ENCODE peak calls at places on chromosomes 11 and 22, in four cellular contexts. One of them, this sample, is unnamed.

GRCh38 chr11:11607772-11608171 is 14.0 kb downstream of the GALNT18 start:
- DNase-seq in mammary epithelial cell: peak; percentile 61
- DNase-seq in HCT116: no peak
- DNase-seq in neural progenitor cell: no peak
- DNase-seq in this sample: no peak

GRCh38 chr11:88282789-88283188 is 54.7 kb downstream of the CTSC start:
- DNase-seq in mammary epithelial cell: no peak
- DNase-seq in HCT116: no peak
- DNase-seq in neural progenitor cell: no peak
- DNase-seq in this sample: no peak

GRCh38 chr11:119816660-119817059 is 87.7 kb upstream of the NECTIN1 start:
- DNase-seq in mammary epithelial cell: no peak
- DNase-seq in HCT116: no peak
- DNase-seq in neural progenitor cell: no peak
- DNase-seq in this sample: no peak

GRCh38 chr11:7031346-7031957 is 11.2 kb downstream of the NLRP14 start:
- DNase-seq in mammary epithelial cell: no peak
- DNase-seq in HCT116: no peak
- DNase-seq in neural progenitor cell: no peak
- DNase-seq in this sample: no peak

GRCh38 chr11:134668076-134668475 is 256.0 kb upstream of the B3GAT1 start:
- DNase-seq in mammary epithelial cell: no peak
- DNase-seq in HCT116: no peak
- DNase-seq in neural progenitor cell: no peak
- DNase-seq in this sample: no peak

GRCh38 chr11:32713496-32713895 is 81.0 kb downstream of the CCDC73 start:
- DNase-seq in mammary epithelial cell: no peak
- DNase-seq in HCT116: peak; percentile 8
- DNase-seq in neural progenitor cell: peak; percentile 13
- DNase-seq in this sample: peak; percentile 16

GRCh38 chr22:43197271-43197941 is 10.5 kb upstream of the TTLL12 start:
- DNase-seq in mammary epithelial cell: no peak
- DNase-seq in HCT116: no peak
- DNase-seq in neural progenitor cell: no peak
- DNase-seq in this sample: no peak

GRCh38 chr22:38866399-38867123 is 5.5 kb downstream of the CBX6 start:
- DNase-seq in mammary epithelial cell: no peak
- DNase-seq in HCT116: no peak
- DNase-seq in neural progenitor cell: peak; percentile 77
- DNase-seq in this sample: peak; percentile 51

GRCh38 chr11:96102664-96103068 is 178.8 kb upstream of the MTMR2 start:
- DNase-seq in mammary epithelial cell: peak; percentile 27
- DNase-seq in HCT116: no peak
- DNase-seq in neural progenitor cell: no peak
- DNase-seq in this sample: no peak

DNA sequence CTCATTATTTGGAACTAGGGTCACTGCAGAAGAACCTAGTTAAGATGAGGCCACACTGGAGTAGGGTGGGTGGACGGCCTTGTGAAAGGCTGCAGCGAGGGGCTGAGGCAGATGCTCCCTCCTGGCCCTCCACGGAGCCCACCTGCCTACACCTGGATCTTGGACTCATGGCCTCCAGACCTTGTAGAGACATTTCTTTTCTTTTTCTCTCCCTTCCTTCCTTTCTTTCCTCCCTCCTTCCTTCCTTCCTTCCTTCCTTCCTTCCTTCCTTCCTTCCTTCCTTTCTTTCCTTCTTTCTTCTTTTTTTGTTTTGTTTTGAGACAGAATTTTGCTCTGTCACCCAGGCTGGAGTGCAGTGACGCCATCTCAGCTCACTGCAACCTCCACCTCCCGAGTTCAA is 26.6 kb downstream of the DUSP8 start:
- DNase-seq in mammary epithelial cell: no peak
- DNase-seq in HCT116: no peak
- DNase-seq in neural progenitor cell: no peak
- DNase-seq in this sample: no peak
- TF ChIP-seq EZH2 in mammary epithelial cell: no peak
- TF ChIP-seq EZH2 in HCT116: no peak
- TF ChIP-seq EZH2 in neural progenitor cell: no peak
- TF ChIP-seq EZH2 in this sample: no peak

DNA sequence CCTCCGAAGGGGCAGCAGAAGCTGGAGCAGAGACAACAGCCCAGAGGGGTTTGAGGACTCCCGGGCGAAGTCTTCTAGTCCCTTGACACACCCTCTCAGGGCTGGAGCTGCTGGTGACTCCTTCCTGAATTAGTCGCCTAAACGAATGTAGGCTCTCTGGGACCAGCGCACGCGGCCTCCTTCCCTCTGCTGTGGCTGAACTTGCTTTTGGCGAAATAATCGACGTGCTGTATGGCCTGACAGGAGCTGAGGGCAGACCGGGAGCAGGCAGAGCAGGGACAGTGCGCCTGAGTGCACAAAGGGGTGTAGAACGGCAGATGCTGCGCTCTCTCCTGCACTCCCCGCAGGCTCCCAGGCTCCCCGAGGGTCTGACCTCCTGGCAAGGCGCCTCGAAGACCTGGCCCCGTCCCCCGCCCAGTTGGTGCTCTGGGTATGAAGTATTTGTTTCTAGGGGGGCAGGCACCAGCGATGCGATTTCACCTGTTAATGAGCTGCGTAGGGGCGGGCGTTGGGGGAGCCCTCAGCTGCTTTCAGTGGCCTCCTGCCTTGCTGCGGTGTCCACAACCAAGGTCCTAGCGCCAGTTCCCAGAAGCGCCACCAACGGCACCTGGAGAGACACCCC is 5.3 kb downstream of the SLC17A6 start:
- DNase-seq in mammary epithelial cell: no peak
- DNase-seq in HCT116: no peak
- DNase-seq in neural progenitor cell: peak; percentile 46
- DNase-seq in this sample: no peak
- TF ChIP-seq EZH2 in mammary epithelial cell: peak; percentile 37
- TF ChIP-seq EZH2 in HCT116: no peak
- TF ChIP-seq EZH2 in neural progenitor cell: no peak
- TF ChIP-seq EZH2 in this sample: no peak

DNA sequence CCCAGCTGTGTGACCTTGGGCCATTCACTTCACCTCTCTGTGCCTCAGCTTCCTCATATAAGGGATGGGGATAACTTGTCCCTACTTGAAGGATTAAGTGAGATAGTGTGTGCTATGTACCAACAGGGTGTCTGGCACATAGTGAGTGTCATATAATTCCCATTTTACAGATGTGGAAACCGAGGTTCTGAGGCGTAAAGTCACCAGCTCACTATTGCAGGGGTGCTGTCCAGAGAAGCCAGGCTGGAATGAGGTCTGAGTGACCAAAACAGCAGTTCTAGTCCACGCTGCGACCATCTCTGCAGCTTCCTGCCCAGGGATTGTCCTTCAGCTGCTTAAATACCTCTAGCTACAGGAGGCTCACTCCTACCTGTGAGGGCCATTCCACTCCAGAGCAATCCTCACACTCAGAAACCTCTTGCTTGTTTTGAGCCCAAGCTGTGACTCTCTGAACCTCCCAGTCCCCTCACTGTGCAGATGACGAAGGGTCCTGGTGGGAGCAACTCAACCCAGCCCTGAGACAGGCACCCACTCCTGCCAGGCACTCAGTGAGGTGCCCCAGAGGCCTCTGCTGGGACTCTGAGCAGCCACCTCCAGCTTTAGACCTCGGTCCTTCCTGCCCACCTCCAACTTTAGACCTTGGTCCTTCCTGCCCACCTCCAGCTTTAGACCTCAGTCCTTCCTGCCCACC is 5.8 kb downstream of the MB start:
- DNase-seq in mammary epithelial cell: no peak
- DNase-seq in HCT116: no peak
- DNase-seq in neural progenitor cell: no peak
- DNase-seq in this sample: no peak
- TF ChIP-seq EZH2 in mammary epithelial cell: no peak
- TF ChIP-seq EZH2 in HCT116: no peak
- TF ChIP-seq EZH2 in neural progenitor cell: no peak
- TF ChIP-seq EZH2 in this sample: no peak

GRCh38 chr22:26602127-26602526 is 12.2 kb upstream of the TPST2 start:
- DNase-seq in mammary epithelial cell: no peak
- DNase-seq in HCT116: no peak
- DNase-seq in neural progenitor cell: no peak
- DNase-seq in this sample: no peak
- TF ChIP-seq EZH2 in mammary epithelial cell: no peak
- TF ChIP-seq EZH2 in HCT116: no peak
- TF ChIP-seq EZH2 in neural progenitor cell: no peak
- TF ChIP-seq EZH2 in this sample: no peak

GRCh38 chr11:44310198-44310455 is 188 bp upstream of the ALX4 start:
- DNase-seq in mammary epithelial cell: no peak
- DNase-seq in HCT116: no peak
- DNase-seq in neural progenitor cell: no peak
- DNase-seq in this sample: peak; percentile 63

GRCh38 chr11:44308256-44308922 is 1.6 kb downstream of the ALX4 start:
- DNase-seq in mammary epithelial cell: no peak
- DNase-seq in HCT116: no peak
- DNase-seq in neural progenitor cell: no peak
- DNase-seq in this sample: no peak

GRCh38 chr11:44309483-44310197 is at the start of gene ALX4:
- DNase-seq in mammary epithelial cell: peak; percentile 43
- DNase-seq in HCT116: no peak
- DNase-seq in neural progenitor cell: peak; percentile 89
- DNase-seq in this sample: peak; percentile 36

GRCh38 chr11:44307340-44308099 is 2.4 kb downstream of the ALX4 start:
- DNase-seq in mammary epithelial cell: no peak
- DNase-seq in HCT116: no peak
- DNase-seq in neural progenitor cell: no peak
- DNase-seq in this sample: no peak

DNA sequence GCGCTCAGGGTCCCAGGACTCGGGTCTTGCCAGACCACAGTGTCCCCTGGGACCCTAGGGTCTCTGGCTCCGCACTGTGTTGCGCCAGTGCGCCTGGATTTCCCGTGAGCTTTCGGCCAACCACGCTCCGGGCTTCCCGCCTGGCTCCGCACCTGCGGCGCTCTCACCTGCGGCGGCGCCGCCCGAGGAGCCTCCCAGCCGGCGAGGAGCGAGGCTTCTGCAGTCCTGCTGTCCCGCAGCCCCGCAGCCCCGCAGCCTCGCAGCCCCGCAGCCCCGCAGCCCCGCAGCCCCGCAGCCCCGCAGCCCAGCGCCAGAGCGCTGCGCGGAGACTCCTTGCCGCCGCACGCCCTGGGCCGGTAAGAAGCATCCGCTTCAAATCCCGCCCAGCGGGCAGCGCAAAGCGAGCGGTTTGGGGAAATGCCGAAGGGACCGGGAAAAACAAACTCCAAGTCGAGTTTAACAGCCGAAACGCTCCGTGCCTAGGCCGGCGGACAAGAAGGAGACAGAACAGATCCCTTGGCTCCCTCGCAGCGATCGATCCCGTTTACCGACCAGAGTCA is 936 bp downstream of the ALX4 start:
- DNase-seq in mammary epithelial cell: no peak
- DNase-seq in HCT116: no peak
- DNase-seq in neural progenitor cell: peak; percentile 73
- DNase-seq in this sample: no peak
- TF ChIP-seq EZH2 in mammary epithelial cell: peak; percentile 18
- TF ChIP-seq EZH2 in HCT116: no peak
- TF ChIP-seq EZH2 in neural progenitor cell: peak; percentile 97
- TF ChIP-seq EZH2 in this sample: no peak

GRCh38 chr11:93329936-93330445 is 551 bp upstream of the DEUP1 start:
- DNase-seq in mammary epithelial cell: no peak
- DNase-seq in HCT116: no peak
- DNase-seq in neural progenitor cell: peak; percentile 43
- DNase-seq in this sample: peak; percentile 23
- TF ChIP-seq EZH2 in mammary epithelial cell: peak; percentile 80
- TF ChIP-seq EZH2 in HCT116: no peak
- TF ChIP-seq EZH2 in neural progenitor cell: peak; percentile 42
- TF ChIP-seq EZH2 in this sample: peak; percentile 5

GRCh38 chr11:64036081-64037026 is 623 bp downstream of the FLRT1 start:
- DNase-seq in mammary epithelial cell: peak; percentile 16
- DNase-seq in HCT116: no peak
- DNase-seq in neural progenitor cell: peak; percentile 52
- DNase-seq in this sample: peak; percentile 60

GRCh38 chr11:64035581-64035980 is at the start of gene FLRT1:
- DNase-seq in mammary epithelial cell: no peak
- DNase-seq in HCT116: no peak
- DNase-seq in neural progenitor cell: peak; percentile 70
- DNase-seq in this sample: no peak

GRCh38 chr11:64034411-64034811 is 1.3 kb upstream of the FLRT1 start:
- DNase-seq in mammary epithelial cell: no peak
- DNase-seq in HCT116: no peak
- DNase-seq in neural progenitor cell: peak; percentile 72
- DNase-seq in this sample: no peak

GRCh38 chr11:64037027-64037633 is 1.4 kb downstream of the FLRT1 start:
- DNase-seq in mammary epithelial cell: no peak
- DNase-seq in HCT116: no peak
- DNase-seq in neural progenitor cell: peak; percentile 38
- DNase-seq in this sample: no peak

DNA sequence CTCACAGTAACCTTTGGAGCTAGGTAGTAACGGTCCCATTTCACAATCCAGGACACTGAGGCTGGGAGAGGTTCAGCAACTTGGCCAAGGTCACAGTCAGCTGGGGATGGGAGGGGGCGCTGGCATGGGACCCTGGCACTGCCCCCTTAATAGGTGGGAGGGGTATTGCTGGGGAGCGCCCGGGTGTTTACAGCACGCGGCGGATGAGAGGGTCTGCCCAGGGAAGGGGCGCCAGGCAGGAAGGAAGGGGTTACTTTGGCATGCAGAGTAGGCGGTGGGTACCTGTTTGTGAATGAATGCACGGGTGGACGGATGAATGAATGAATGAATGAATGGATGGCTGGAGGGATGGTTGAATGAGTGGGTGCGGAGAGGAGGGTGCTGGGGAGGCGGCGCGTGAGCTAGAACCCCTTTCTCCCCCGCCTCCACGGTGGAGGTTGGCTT is 628 bp upstream of the FLRT1 start:
- DNase-seq in mammary epithelial cell: no peak
- DNase-seq in HCT116: no peak
- DNase-seq in neural progenitor cell: no peak
- DNase-seq in this sample: no peak
- TF ChIP-seq EZH2 in mammary epithelial cell: peak; percentile 89
- TF ChIP-seq EZH2 in HCT116: no peak
- TF ChIP-seq EZH2 in neural progenitor cell: no peak
- TF ChIP-seq EZH2 in this sample: no peak

DNA sequence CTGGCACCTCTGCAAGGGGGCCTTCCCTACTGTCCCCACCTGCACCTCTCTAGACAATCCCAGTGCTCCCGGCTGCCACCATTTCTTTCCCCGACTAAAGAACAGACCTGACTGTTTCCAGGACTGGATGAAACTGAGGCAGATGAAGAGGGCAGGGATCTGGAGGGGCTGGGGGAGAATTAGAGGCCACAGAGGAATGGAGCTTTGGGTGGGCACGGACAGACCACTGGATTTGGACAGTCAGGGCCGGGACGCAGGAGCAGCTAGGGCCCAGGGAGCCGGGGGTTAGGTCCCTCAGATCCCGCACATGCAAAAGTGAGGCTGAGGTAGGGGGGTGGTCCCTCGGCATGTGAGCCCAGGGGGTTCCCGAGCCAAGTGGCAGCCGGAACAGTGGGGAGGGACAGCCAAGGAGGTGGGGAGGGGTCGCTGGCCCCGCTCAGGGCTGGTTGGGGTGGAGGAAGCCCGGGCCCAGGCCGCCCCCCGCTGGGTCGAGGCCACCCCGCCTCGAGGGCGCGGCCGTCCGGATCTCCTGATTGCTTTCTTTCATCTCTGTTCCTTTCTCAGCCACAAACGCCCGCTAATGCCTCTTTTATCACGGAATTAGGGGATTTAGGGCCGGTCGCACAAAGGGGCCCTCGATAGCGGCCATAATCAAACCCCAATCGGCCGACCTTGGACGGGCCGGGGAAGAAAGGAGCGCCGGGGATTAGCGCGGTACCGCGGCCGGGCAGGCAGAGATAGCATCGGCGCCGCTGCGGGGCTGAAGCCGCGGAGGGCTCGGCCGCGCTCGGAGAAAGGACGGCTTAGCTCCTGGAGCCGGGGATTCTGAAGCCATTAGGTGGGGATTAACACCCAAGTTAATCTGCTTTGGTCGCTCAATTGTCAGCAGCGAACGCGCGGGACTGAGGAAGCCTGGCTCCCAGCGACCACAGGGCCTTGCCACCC is 9.3 kb downstream of the SLC25A1 start:
- DNase-seq in mammary epithelial cell: no peak
- DNase-seq in HCT116: no peak
- DNase-seq in neural progenitor cell: peak; percentile 94
- DNase-seq in this sample: peak; percentile 38
- TF ChIP-seq EZH2 in mammary epithelial cell: peak; percentile 5
- TF ChIP-seq EZH2 in HCT116: no peak
- TF ChIP-seq EZH2 in neural progenitor cell: peak; percentile 69
- TF ChIP-seq EZH2 in this sample: peak; percentile 86